ENCODE peak calls at places on chromosome 12, in six cellular contexts. K is H1, N is SK-N-SH, V is K562, T is GM12878, G is HCT116. L is an unnamed sample.

GRCh38 chr12:125377093-125377492 is 311.9 kb downstream of the AACS start:
- DNase-seq in K (no peak), N (no peak), T (no peak), G (no peak), V (no peak), L (no peak)

GRCh38 chr12:66932126-66932525 is 253.2 kb upstream of the GRIP1 start:
- DNase-seq in T (no peak), N (no peak), K (no peak), G (no peak), V (no peak), L (no peak)

GRCh38 chr12:44015333-44015941 is 179.6 kb downstream of the TMEM117 start:
- DNase-seq in G (peak; percentile 34), T (peak; percentile 32), K (no peak), V (peak; percentile 26), N (peak; percentile 23), L (peak; percentile 43)

GRCh38 chr12:587132-587531 is 76.1 kb downstream of the NINJ2 start:
- DNase-seq in T (no peak), K (no peak), G (no peak), V (no peak), N (no peak), L (no peak)

GRCh38 chr12:108319277-108320234 is 19.6 kb downstream of the CMKLR1 start:
- DNase-seq in V (no peak), G (no peak), T (no peak), K (no peak), N (no peak), L (no peak)

GRCh38 chr12:130606245-130606644 is 109.9 kb downstream of the RIMBP2 start:
- DNase-seq in N (no peak), G (no peak), K (no peak), T (no peak), V (no peak), L (no peak)

GRCh38 chr12:3253682-3254275 is 176.6 kb downstream of the TSPAN9 start:
- DNase-seq in G (no peak), K (no peak), T (no peak), N (no peak), V (no peak), L (no peak)

GRCh38 chr12:104741072-104741471 is 217.0 kb downstream of the SLC41A2 start:
- DNase-seq in K (no peak), T (no peak), V (no peak), G (no peak), N (no peak), L (no peak)

GRCh38 chr12:63400746-63401145 is 249.7 kb upstream of the AVPR1A start:
- DNase-seq in K (no peak), T (no peak), G (no peak), N (no peak), V (no peak), L (peak; percentile 45)

GRCh38 chr12:70635713-70636112 is 1.5 kb downstream of the PTPRB start:
- DNase-seq in V (no peak), N (no peak), G (no peak), T (no peak), K (no peak), L (no peak)
- H3K4me2 ChIP-seq in V (no peak overlapping the region), N (no peak overlapping the region), G (no peak overlapping the region), T (no peak overlapping the region), K (no peak overlapping the region), L (no peak overlapping the region)

DNA sequence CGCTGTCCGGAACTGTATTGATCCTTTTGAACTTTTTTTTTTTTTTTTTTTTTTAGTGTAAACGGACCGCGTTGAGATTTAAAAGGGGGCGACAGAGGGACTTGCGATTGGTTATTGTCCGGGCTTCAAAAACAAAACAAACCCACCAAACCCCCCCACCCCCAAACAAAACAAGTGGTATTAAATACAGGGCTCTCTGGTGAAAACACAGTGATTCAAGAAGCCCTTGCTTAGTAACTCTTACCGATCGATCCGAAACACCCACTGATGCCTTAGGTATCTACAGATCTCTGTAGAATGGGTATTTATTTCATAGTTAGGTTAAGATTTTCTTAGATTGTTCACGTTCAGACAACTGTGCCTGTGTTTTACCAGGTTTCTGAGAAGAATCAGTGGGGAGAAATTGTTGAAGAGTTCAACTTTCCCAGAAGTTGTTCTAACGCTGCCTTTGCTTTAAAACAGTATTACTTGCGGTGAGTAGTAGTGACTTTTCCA is 1.4 kb downstream of the ARID2 start:
- DNase-seq in T (no peak), V (no peak), K (no peak), N (no peak), G (no peak), L (peak; percentile 60)
- TF ChIP-seq JUND in T (no peak), V (no peak), K (no peak), N (no peak), G (no peak), L (no peak)

GRCh38 chr12:122106891-122107660 is 28.5 kb downstream of the MLXIP start:
- DNase-seq in N (no peak), K (no peak), T (no peak), G (no peak), V (no peak), L (no peak)
- H3K4me2 ChIP-seq in N (peak overlapping the region; percentile 54), K (no peak overlapping the region), T (no peak overlapping the region), G (peak overlapping the region; percentile 80), V (no peak overlapping the region), L (no peak overlapping the region)

GRCh38 chr12:95224202-95225170 is 6.9 kb downstream of the VEZT start:
- DNase-seq in G (no peak), K (no peak), T (no peak), N (no peak), V (no peak), L (no peak)
- TF ChIP-seq JUND in G (no peak), K (no peak), T (no peak), N (peak; percentile 46), V (peak; percentile 12), L (no peak)

GRCh38 chr12:19238520-19238919 is 109.0 kb downstream of the PLEKHA5 start:
- DNase-seq in T (no peak), V (no peak), K (no peak), G (no peak), N (no peak), L (no peak)

GRCh38 chr12:19236656-19237055 is 107.1 kb downstream of the PLEKHA5 start:
- DNase-seq in G (no peak), V (no peak), K (no peak), N (no peak), T (no peak), L (no peak)

GRCh38 chr12:19234991-19235876 is 105.7 kb downstream of the PLEKHA5 start:
- DNase-seq in K (no peak), T (no peak), V (no peak), G (no peak), N (no peak), L (peak; percentile 12)

GRCh38 chr12:19239616-19240234 is 110.2 kb downstream of the PLEKHA5 start:
- DNase-seq in G (no peak), T (no peak), K (no peak), N (no peak), V (no peak), L (no peak)

GRCh38 chr12:19239046-19239445 is 109.5 kb downstream of the PLEKHA5 start:
- DNase-seq in V (no peak), K (no peak), T (no peak), N (no peak), G (no peak), L (no peak)
- H3K4me2 ChIP-seq in V (no peak overlapping the region), K (no peak overlapping the region), T (no peak overlapping the region), N (peak overlapping the region; percentile 35), G (no peak overlapping the region), L (no peak overlapping the region)

GRCh38 chr12:31874961-31875608 is 84.1 kb upstream of the RESF1 start:
- DNase-seq in K (no peak), N (no peak), T (no peak), V (no peak), G (no peak), L (no peak)
- TF ChIP-seq JUND in K (no peak), N (no peak), T (no peak), V (no peak), G (no peak), L (no peak)

L was measured in HepG2.